ENCODE peak calls at places on chromosomes 4 and X, in five cellular contexts. A, D, H, B and U are unnamed samples.

GRCh38 chr4:4887426-4887825 is 28.0 kb downstream of the MSX1 start:
- DNase-seq in A (no peak), D (no peak), H (no peak), B (no peak), U (no peak)

GRCh38 chr4:165476214-165477098 is 97.6 kb downstream of the CPE start:
- DNase-seq in A (peak), D (no peak), H (no peak), B (no peak), U (no peak)

GRCh38 chrX:11100281-11101035 is 10.7 kb upstream of the HCCS start:
- DNase-seq in A (peak), D (peak), H (peak), B (no peak), U (no peak)

GRCh38 chr4:77676842-77677241 is 71.2 kb downstream of the CXCL13 start:
- DNase-seq in A (no peak), D (no peak), H (no peak), B (no peak), U (no peak)

GRCh38 chr4:134585972-134586371 is 384.4 kb upstream of the PABPC4L start:
- DNase-seq in A (no peak), D (no peak), H (no peak), B (no peak), U (no peak)

GRCh38 chr4:176833416-176833815 is 40.7 kb upstream of the VEGFC start:
- DNase-seq in A (no peak), D (no peak), H (no peak), B (no peak), U (no peak)

GRCh38 chr4:145852256-145852839 is 86.3 kb downstream of the ZNF827 start:
- DNase-seq in A (no peak), D (no peak), H (no peak), B (no peak), U (no peak)

GRCh38 chr4:102535398-102536082 is 34.4 kb downstream of the NFKB1 start:
- DNase-seq in A (peak), D (no peak), H (no peak), B (no peak), U (no peak)

GRCh38 chr4:186726440-186727148 is 2.9 kb upstream of the FAT1 start:
- DNase-seq in A (peak), D (peak), H (peak), B (peak), U (no peak)

GRCh38 chr4:70425306-70425705 is 27.6 kb downstream of the OPRPN start:
- DNase-seq in A (no peak), D (no peak), H (no peak), B (no peak), U (no peak)

GRCh38 chr4:154618708-154619315 is 6.4 kb upstream of the FGG start:
- DNase-seq in A (peak), D (peak), H (no peak), B (no peak), U (no peak)

GRCh38 chr4:31204895-31205294 is 484.7 kb downstream of the PCDH7 start:
- DNase-seq in A (no peak), D (no peak), H (no peak), B (no peak), U (no peak)

GRCh38 chrX:49042581-49043219 is 457 bp downstream of the TFE3 start:
- DNase-seq in A (no peak), D (no peak), H (no peak), B (no peak), U (no peak)

GRCh38 chrX:131836161-131836560 is 186.9 kb upstream of the STK26 start:
- DNase-seq in A (no peak), D (no peak), H (no peak), B (no peak), U (no peak)

GRCh38 chr4:83128235-83128929 is 13.9 kb upstream of the PLAC8 start:
- DNase-seq in A (peak), D (no peak), H (no peak), B (no peak), U (no peak)

GRCh38 chr4:169225058-169225751 is 45.6 kb downstream of the SH3RF1 start:
- DNase-seq in A (peak), D (no peak), H (no peak), B (no peak), U (no peak)

GRCh38 chr4:163590103-163590502 is 95.6 kb downstream of the TMA16 start:
- DNase-seq in A (no peak), D (no peak), H (no peak), B (no peak), U (no peak)

GRCh38 chr4:140296871-140297570 is 76.4 kb upstream of the SCOC start:
- DNase-seq in A (no peak), D (peak), H (no peak), B (no peak), U (no peak)

GRCh38 chrX:153226344-153227190 is 47.5 kb downstream of the MAGEA1 start:
- DNase-seq in A (peak), D (no peak), H (no peak), B (no peak), U (no peak)

GRCh38 chr4:98950925-98951324 is 22.0 kb upstream of the EIF4E start:
- DNase-seq in A (no peak), D (no peak), H (no peak), B (no peak), U (no peak)